ENCODE peak calls at places on chromosomes 4 and X, in six cellular contexts. O, F, P, A, V and H are unnamed samples.
A peak's percentile ranks its signal among the peaks of the same experiment; 100 is the strongest.

GRCh38 chrX:136781180-136781797 is 557 bp upstream of the ARHGEF6 start:
- DNase-seq in P (no peak), A (no peak), F (peak; percentile 12), O (no peak), V (no peak), H (peak; percentile 53)

GRCh38 chr4:119643306-119644042 is 14.9 kb upstream of the PDE5A start:
- DNase-seq in V (no peak), F (no peak), A (no peak), O (no peak), P (peak; percentile 46), H (no peak)

GRCh38 chr4:162131256-162131655 is 32.5 kb downstream of the FSTL5 start:
- DNase-seq in F (no peak), V (no peak), A (no peak), O (no peak), P (no peak), H (no peak)

GRCh38 chrX:17046478-17047097 is 100.1 kb downstream of the REPS2 start:
- DNase-seq in V (peak; percentile 70), F (peak; percentile 58), A (peak; percentile 26), O (peak; percentile 74), P (peak; percentile 67), H (peak; percentile 54)

GRCh38 chrX:101417190-101417589 is 9.2 kb downstream of the HNRNPH2 start:
- DNase-seq in A (no peak), F (peak; percentile 39), P (no peak), O (no peak), V (no peak), H (no peak)

GRCh38 chrX:109862386-109862910 is 129.4 kb upstream of the ACSL4 start:
- DNase-seq in P (no peak), F (no peak), O (peak; percentile 32), A (no peak), V (no peak), H (no peak)

GRCh38 chrX:43644124-43644701 is 11.9 kb upstream of the MAOA start:
- DNase-seq in P (peak; percentile 41), A (no peak), F (peak; percentile 95), V (no peak), O (no peak), H (peak; percentile 79)

GRCh38 chr4:3286335-3287175 is 6.3 kb upstream of the RGS12 start:
- DNase-seq in A (no peak), P (no peak), O (no peak), V (peak; percentile 24), F (no peak), H (peak; percentile 41)

GRCh38 chr4:106690487-106690886 is 321.9 kb upstream of the GIMD1 start:
- DNase-seq in P (peak; percentile 34), V (no peak), A (no peak), O (peak; percentile 11), F (peak; percentile 48), H (no peak)

GRCh38 chr4:169627307-169627706 is 6.9 kb downstream of the CLCN3 start:
- DNase-seq in A (no peak), V (no peak), O (peak; percentile 54), P (no peak), F (no peak), H (no peak)

GRCh38 chrX:57821703-57822375 is 88.4 kb downstream of the ZXDA start:
- DNase-seq in F (no peak), V (no peak), P (peak; percentile 55), A (peak; percentile 11), O (peak; percentile 51), H (peak; percentile 59)

GRCh38 chr4:57080781-57081650 is 29.2 kb downstream of the IGFBP7 start:
- DNase-seq in P (peak; percentile 98), O (peak; percentile 69), F (peak; percentile 98), V (no peak), A (no peak), H (no peak)

GRCh38 chr4:103150677-103151076 is 47.5 kb downstream of the CENPE start:
- DNase-seq in A (no peak), V (no peak), O (no peak), P (peak; percentile 24), F (peak; percentile 44), H (peak; percentile 72)

GRCh38 chr4:41257257-41257900 is 651 bp downstream of the UCHL1 start:
- DNase-seq in P (peak; percentile 52), V (peak; percentile 61), F (peak; percentile 69), O (peak; percentile 66), A (peak; percentile 53), H (no peak)

DNA sequence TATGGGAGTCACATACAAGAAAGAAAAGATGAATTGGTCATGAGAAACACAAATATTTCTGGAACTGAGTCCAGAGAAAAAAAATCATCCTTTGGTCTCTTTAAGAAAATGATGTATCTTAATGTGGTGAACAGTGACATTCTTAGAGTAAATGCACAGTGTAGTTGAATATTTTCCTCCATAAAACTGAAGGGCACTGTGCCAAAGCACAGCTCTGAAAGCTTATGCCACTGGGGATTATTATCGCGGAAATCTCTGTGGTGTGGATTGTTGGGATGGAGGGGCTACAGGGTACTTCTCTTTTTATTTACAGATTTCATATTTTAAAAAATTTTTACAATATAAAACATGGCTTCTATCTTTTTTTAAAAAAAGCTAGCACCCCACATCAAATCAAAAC is 908.1 kb downstream of the CCSER1 start:
- DNase-seq in F (no peak), V (no peak), A (no peak), P (no peak), O (no peak), H (no peak)
- H3K23ac ChIP-seq in F (no peak overlapping the region), V (no peak overlapping the region), A (no peak overlapping the region), P (no peak overlapping the region), O (no peak overlapping the region), H (no peak overlapping the region)

DNA sequence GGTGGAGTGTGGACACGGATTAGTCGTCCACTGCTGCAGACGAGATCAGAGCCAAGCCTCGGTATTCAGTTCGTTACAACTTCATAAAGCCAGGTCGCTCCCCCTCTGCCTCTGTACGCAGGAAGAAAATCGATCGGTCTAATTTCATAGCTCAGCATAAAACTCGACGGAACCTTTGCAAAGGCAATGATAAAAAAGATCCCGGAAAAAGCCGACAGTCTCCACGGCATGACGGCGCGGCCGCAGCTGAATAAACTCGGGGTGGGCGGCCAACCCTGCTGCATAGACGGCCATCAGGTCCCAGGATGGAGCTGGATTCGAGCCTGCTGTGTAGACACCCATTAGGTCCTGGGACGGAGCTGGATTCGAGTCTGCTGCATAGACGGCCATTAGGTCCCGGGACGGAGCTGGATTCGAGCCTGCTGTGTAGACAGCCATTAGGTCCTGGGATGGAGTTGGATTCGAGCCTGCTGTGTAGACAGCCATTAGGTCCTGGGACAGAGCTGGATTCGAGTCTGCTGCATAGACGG is 113.8 kb upstream of the PPP2R3B start:
- DNase-seq in A (no peak), F (no peak), O (no peak), V (no peak), P (no peak), H (no peak)
- H4K8ac ChIP-seq in A (no peak overlapping the region), F (no peak overlapping the region), O (no peak overlapping the region), V (no peak overlapping the region), P (no peak overlapping the region), H (no peak overlapping the region)

GRCh38 chr4:76953956-76954355 is 4.4 kb downstream of the SEPTIN11 start:
- DNase-seq in P (no peak), V (no peak), A (no peak), F (no peak), O (no peak), H (no peak)

GRCh38 chr4:76955187-76955586 is 5.6 kb downstream of the SEPTIN11 start:
- DNase-seq in F (no peak), V (no peak), P (peak; percentile 69), A (no peak), O (no peak), H (no peak)

GRCh38 chr4:76952631-76953587 is 3.4 kb downstream of the SEPTIN11 start:
- DNase-seq in O (no peak), P (no peak), V (no peak), A (no peak), F (no peak), H (no peak)

GRCh38 chr4:76952071-76952470 is 2.5 kb downstream of the SEPTIN11 start:
- DNase-seq in P (no peak), V (no peak), A (no peak), F (no peak), O (no peak), H (no peak)

DNA sequence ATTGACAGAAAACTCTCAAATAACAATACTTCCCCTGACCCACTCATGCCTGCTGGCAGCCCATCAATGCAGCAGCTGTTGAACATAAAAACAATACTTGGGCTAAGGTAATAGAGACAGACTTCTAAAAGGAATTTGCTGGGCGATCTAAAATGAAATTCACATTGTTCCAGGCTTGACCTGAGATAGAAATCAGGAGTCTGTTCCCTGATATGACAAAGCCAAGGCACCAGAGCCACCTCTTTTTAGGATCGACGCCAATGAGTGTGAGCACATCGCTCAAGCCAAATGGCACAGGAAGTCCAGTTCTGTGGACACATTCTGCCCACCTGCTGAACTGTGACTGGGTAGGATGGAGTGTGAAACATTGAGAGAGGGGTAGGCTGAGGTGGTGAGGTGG is 4.9 kb downstream of the SEPTIN11 start:
- DNase-seq in F (no peak), V (no peak), O (no peak), A (no peak), P (no peak), H (no peak)
- H3K23ac ChIP-seq in F (peak overlapping the region; percentile 75), V (no peak overlapping the region), O (no peak overlapping the region), A (no peak overlapping the region), P (peak overlapping the region; percentile 2), H (no peak overlapping the region)

GRCh38 chrX:68358679-68359078 is 74.6 kb downstream of the OPHN1 start:
- DNase-seq in O (no peak), A (no peak), F (no peak), P (no peak), V (no peak), H (no peak)

GRCh38 chrX:68354869-68355628 is 78.2 kb downstream of the OPHN1 start:
- DNase-seq in F (no peak), O (no peak), P (peak; percentile 38), V (no peak), A (no peak), H (no peak)

GRCh38 chrX:68355629-68355920 is 77.7 kb downstream of the OPHN1 start:
- DNase-seq in O (no peak), F (no peak), P (no peak), A (no peak), V (no peak), H (no peak)
- H4K8ac ChIP-seq in O (no peak overlapping the region), F (no peak overlapping the region), P (no peak overlapping the region), A (no peak overlapping the region), V (no peak overlapping the region), H (no peak overlapping the region)

GRCh38 chr4:26342328-26343040 is 21.7 kb downstream of the RBPJ start:
- DNase-seq in A (no peak), O (no peak), F (peak; percentile 90), P (peak; percentile 95), V (no peak), H (peak; percentile 65)
- H3K23ac ChIP-seq in A (no peak overlapping the region), O (no peak overlapping the region), F (no peak overlapping the region), P (no peak overlapping the region), V (no peak overlapping the region), H (no peak overlapping the region)

DNA sequence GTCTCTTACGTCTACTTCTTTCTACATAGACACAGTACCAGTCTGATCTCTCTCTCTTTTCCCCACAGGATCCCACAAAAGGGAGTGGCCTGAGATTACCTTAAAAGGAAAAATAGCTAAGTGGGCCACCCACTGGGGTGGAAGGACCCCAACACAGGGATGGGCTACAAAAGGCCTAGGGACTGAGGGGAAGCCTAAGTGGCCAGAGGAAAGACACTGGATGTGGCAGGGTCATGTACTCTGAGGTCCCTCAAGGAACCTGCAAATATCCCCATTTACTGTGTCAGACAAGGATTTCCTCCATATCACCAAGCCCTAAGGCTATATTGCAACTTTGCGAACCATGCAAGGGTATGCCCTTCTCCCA is 6.5 kb upstream of the PRDX4 start:
- DNase-seq in V (peak; percentile 38), A (no peak), P (no peak), F (no peak), O (peak; percentile 19), H (peak; percentile 26)
- H4K8ac ChIP-seq in V (no peak overlapping the region), A (no peak overlapping the region), P (no peak overlapping the region), F (no peak overlapping the region), O (no peak overlapping the region), H (peak overlapping the region; percentile 82)